ENCODE peak calls at places on chromosome 18, in four cellular contexts. M, J, W and V are unnamed samples.

GRCh38 chr18:33231474-33232317 is 208.8 kb downstream of the CCDC178 start:
- DNase-seq in M (peak), J (peak), W (peak), V (no peak)

GRCh38 chr18:23538040-23538439 is 34.7 kb downstream of the RMC1 start:
- DNase-seq in M (no peak), J (peak), W (no peak), V (no peak)

GRCh38 chr18:42113529-42114191 is 158.6 kb downstream of the PIK3C3 start:
- DNase-seq in M (no peak), J (peak), W (peak), V (no peak)

GRCh38 chr18:1464444-1465217 is 560.0 kb downstream of the ADCYAP1 start:
- DNase-seq in M (no peak), J (no peak), W (no peak), V (no peak)

GRCh38 chr18:34509879-34510586 is 200.1 kb upstream of the DTNA start:
- DNase-seq in M (no peak), J (no peak), W (no peak), V (no peak)

GRCh38 chr18:1488394-1488793 is 583.7 kb downstream of the ADCYAP1 start:
- DNase-seq in M (no peak), J (no peak), W (no peak), V (no peak)

GRCh38 chr18:48803518-48803917 is 147.2 kb downstream of the SMAD7 start:
- DNase-seq in M (no peak), J (no peak), W (no peak), V (no peak)

GRCh38 chr18:47912794-47913594 is 17.5 kb downstream of the SMAD2 start:
- DNase-seq in M (no peak), J (no peak), W (peak), V (peak)

GRCh38 chr18:10681581-10682367 is 155.9 kb downstream of the NAPG start:
- DNase-seq in M (no peak), J (peak), W (no peak), V (no peak)

GRCh38 chr18:55401638-55402191 is 186.3 kb downstream of the TCF4 start:
- DNase-seq in M (no peak), J (peak), W (no peak), V (peak)

GRCh38 chr18:46510386-46510785 is 146.6 kb downstream of the LOXHD1 start:
- DNase-seq in M (no peak), J (no peak), W (no peak), V (no peak)

GRCh38 chr18:79400091-79400590 is 4.4 kb downstream of the NFATC1 start:
- DNase-seq in M (no peak), J (peak), W (peak), V (peak)

GRCh38 chr18:13611058-13611615 is 115.2 kb downstream of the FAM210A start:
- DNase-seq in M (peak), J (no peak), W (peak), V (peak)

GRCh38 chr18:78873916-78874505 is 105.6 kb upstream of the SALL3 start:
- DNase-seq in M (no peak), J (peak), W (peak), V (no peak)

GRCh38 chr18:76306685-76307292 is 188.3 kb downstream of the ZNF516 start:
- DNase-seq in M (no peak), J (no peak), W (no peak), V (no peak)